ENCODE peak calls at places on chromosomes 3 and 15, in nine cellular contexts. G is HT1080; E is GM23248; M is psoas muscle; Z is NCI-H1092; U is glutamatergic neuron; F is activated CD4-positive, alpha-beta T cell treated with anti-CD3 and anti-CD28 coated beads for 24 hours; B is Kasumi-1; T is GOT3. C is an unnamed sample.

GRCh38 chr3:123385981-123386380 is 62.9 kb downstream of the ADCY5 start:
- DNase-seq in G (peak), E (peak), M (peak), Z (no peak), U (no peak), F (no peak), B (no peak), T (no peak), C (no peak)

GRCh38 chr3:72891053-72891855 is 3.4 kb downstream of the GXYLT2 start:
- DNase-seq in G (peak), E (peak), M (peak), Z (peak), U (peak), F (no peak), B (no peak), T (no peak), C (peak)

GRCh38 chr3:42159706-42160472 is 68.7 kb downstream of the TRAK1 start:
- DNase-seq in G (no peak), E (peak), M (peak), Z (no peak), U (peak), F (peak), B (no peak), T (no peak), C (no peak)

GRCh38 chr15:40105517-40106202 is 3.0 kb downstream of the BMF start:
- DNase-seq in G (no peak), E (no peak), M (no peak), Z (no peak), U (no peak), F (no peak), B (no peak), T (no peak), C (no peak)

GRCh38 chr3:41819200-41819599 is 142.7 kb downstream of the ULK4 start:
- DNase-seq in G (no peak), E (no peak), M (no peak), Z (no peak), U (no peak), F (no peak), B (no peak), T (no peak), C (no peak)

GRCh38 chr15:41822471-41822870 is 5.4 kb upstream of the JMJD7 start:
- DNase-seq in G (no peak), E (no peak), M (no peak), Z (no peak), U (no peak), F (no peak), B (no peak), T (no peak), C (no peak)

GRCh38 chr3:86792316-86792715 is 198.6 kb downstream of the VGLL3 start:
- DNase-seq in G (no peak), E (no peak), M (no peak), Z (no peak), U (no peak), F (no peak), B (no peak), T (no peak), C (no peak)

GRCh38 chr3:14645453-14645852 is 6.1 kb upstream of the CCDC174 start:
- DNase-seq in G (no peak), E (no peak), M (no peak), Z (no peak), U (no peak), F (no peak), B (no peak), T (no peak), C (no peak)

GRCh38 chr3:36562945-36563344 is 182.6 kb downstream of the STAC start:
- DNase-seq in G (no peak), E (peak), M (no peak), Z (no peak), U (no peak), F (no peak), B (no peak), T (no peak), C (no peak)

GRCh38 chr15:60906275-60906674 is 322.8 kb downstream of the RORA start:
- DNase-seq in G (no peak), E (no peak), M (no peak), Z (no peak), U (no peak), F (no peak), B (no peak), T (no peak), C (no peak)

GRCh38 chr3:112056451-112056929 is 22.0 kb downstream of the TMPRSS7 start:
- DNase-seq in G (peak), E (peak), M (no peak), Z (no peak), U (no peak), F (no peak), B (no peak), T (no peak), C (peak)

GRCh38 chr15:50353251-50353998 is 1.6 kb downstream of the GABPB1 start:
- DNase-seq in G (peak), E (peak), M (no peak), Z (no peak), U (no peak), F (no peak), B (peak), T (no peak), C (peak)

GRCh38 chr3:66393486-66394260 is 107.1 kb downstream of the LRIG1 start:
- DNase-seq in G (no peak), E (peak), M (no peak), Z (no peak), U (no peak), F (no peak), B (no peak), T (no peak), C (no peak)

GRCh38 chr3:186492594-186492993 is 51.6 kb downstream of the CRYGS start:
- DNase-seq in G (no peak), E (peak), M (no peak), Z (no peak), U (no peak), F (no peak), B (no peak), T (no peak), C (no peak)

GRCh38 chr3:129581623-129582022 is 24.9 kb downstream of the PLXND1 start:
- DNase-seq in G (no peak), E (no peak), M (no peak), Z (no peak), U (no peak), F (no peak), B (no peak), T (no peak), C (no peak)

GRCh38 chr15:40340740-40341400 is at the start of gene CCDC9B:
- DNase-seq in G (peak), E (peak), M (peak), Z (peak), U (peak), F (no peak), B (no peak), T (peak), C (no peak)

GRCh38 chr15:33021806-33022389 is 172.6 kb downstream of the FMN1 start:
- DNase-seq in G (peak), E (peak), M (no peak), Z (peak), U (no peak), F (no peak), B (peak), T (no peak), C (no peak)

GRCh38 chr15:101543026-101543390 is 53.5 kb upstream of the PCSK6 start:
- DNase-seq in G (no peak), E (no peak), M (no peak), Z (no peak), U (no peak), F (no peak), B (no peak), T (no peak), C (no peak)

GRCh38 chr3:54578417-54578816 is 349.4 kb downstream of the LRTM1 start:
- DNase-seq in G (no peak), E (peak), M (no peak), Z (no peak), U (no peak), F (no peak), B (no peak), T (no peak), C (peak)

GRCh38 chr3:39814007-39814406 is 4.6 kb downstream of the MYRIP start:
- DNase-seq in G (peak), E (peak), M (no peak), Z (no peak), U (no peak), F (no peak), B (no peak), T (no peak), C (peak)

GRCh38 chr15:31745841-31746240 is 284.5 kb upstream of the CHRNA7 start:
- DNase-seq in G (no peak), E (no peak), M (no peak), Z (no peak), U (no peak), F (no peak), B (no peak), T (no peak), C (no peak)

GRCh38 chr3:90091557-90091956 is 984.1 kb downstream of the EPHA3 start:
- DNase-seq in G (peak), E (peak), M (no peak), Z (peak), U (peak), F (no peak), B (peak), T (no peak), C (no peak)

GRCh38 chr3:50219285-50219684 is 14.2 kb downstream of the SLC38A3 start:
- DNase-seq in G (no peak), E (no peak), M (no peak), Z (no peak), U (no peak), F (no peak), B (no peak), T (no peak), C (no peak)

GRCh38 chr3:27643355-27643754 is 78.8 kb downstream of the EOMES start:
- DNase-seq in G (peak), E (peak), M (no peak), Z (no peak), U (no peak), F (no peak), B (no peak), T (no peak), C (no peak)

C was measured in AG04449.